ENCODE peak calls at places on chromosomes 13 and 19, in nine cellular contexts. S is activated naive CD4-positive, alpha-beta T cell treated with anti-CD3 and anti-CD28 coated beads, Interleukin-2, amount 10 ng/mL, durations not matched to agents 7 days and 5 days; O is T-helper 2 cell; E is DND-41; B is stimulated activated CD8-positive, alpha-beta memory T cell treated with anti-CD3 and anti-CD28 coated beads, Interleukin-2, amount 100 ng/mL, for 48 hours; M is GM04503; G is cardiac fibroblast; T is fibroblast of lung; W is myocyte. D is an unnamed sample.

GRCh38 chr19:21626924-21627697 is 121.7 kb downstream of the ZNF429 start:
- DNase-seq in B (no peak), M (no peak), T (no peak), S (no peak), W (no peak), O (no peak), G (no peak), E (peak; percentile 88), D (no peak)

GRCh38 chr19:44447864-44448674 is at the start of gene ZNF229:
- DNase-seq in T (peak; percentile 95), G (peak; percentile 94), O (peak; percentile 37), E (no peak), M (peak; percentile 67), S (peak; percentile 87), B (peak; percentile 53), W (peak; percentile 89), D (peak; percentile 90)

GRCh38 chr19:4738734-4739133 is 15.1 kb upstream of the DPP9 start:
- DNase-seq in B (no peak), G (no peak), T (no peak), O (no peak), M (no peak), E (no peak), S (no peak), W (peak; percentile 66), D (no peak)

GRCh38 chr19:1041835-1042685 is 2.2 kb downstream of the ABCA7 start:
- DNase-seq in B (no peak), O (no peak), T (no peak), M (no peak), S (no peak), W (peak; percentile 96), E (no peak), G (no peak), D (peak; percentile 85)

GRCh38 chr19:41696402-41697197 is 8.5 kb upstream of the CEACAM7 start:
- DNase-seq in T (no peak), S (peak; percentile 50), B (no peak), G (no peak), O (no peak), M (no peak), W (peak; percentile 40), E (peak; percentile 56), D (no peak)

GRCh38 chr19:56946164-56946563 is 105.6 kb upstream of the PEG3 start:
- DNase-seq in S (no peak), E (no peak), M (no peak), T (no peak), B (no peak), O (no peak), G (no peak), W (no peak), D (no peak)

GRCh38 chr13:64928704-64929499 is 2301.2 kb downstream of the PCDH9 start:
- DNase-seq in S (no peak), W (peak; percentile 1), M (peak; percentile 20), O (no peak), T (peak; percentile 69), B (no peak), E (no peak), G (peak; percentile 62), D (peak; percentile 12)

GRCh38 chr19:6092329-6093286 is 17.7 kb downstream of the RFX2 start:
- DNase-seq in M (peak; percentile 82), B (no peak), S (no peak), O (no peak), T (peak; percentile 71), G (peak; percentile 82), E (no peak), W (peak; percentile 93), D (peak; percentile 84)

GRCh38 chr13:31904941-31905824 is 126.4 kb upstream of the FRY start:
- DNase-seq in O (no peak), W (no peak), B (no peak), G (no peak), M (no peak), S (no peak), T (no peak), E (no peak), D (no peak)

GRCh38 chr13:32056316-32056715 is 24.7 kb downstream of the FRY start:
- DNase-seq in B (no peak), S (no peak), O (no peak), G (no peak), T (no peak), E (no peak), W (no peak), M (no peak), D (no peak)

GRCh38 chr19:10896851-10897526 is 25.6 kb downstream of the CARM1 start:
- DNase-seq in S (peak; percentile 35), M (no peak), W (no peak), G (no peak), O (no peak), B (no peak), E (no peak), T (no peak), D (no peak)

GRCh38 chr13:24083722-24084421 is 76.6 kb upstream of the SPATA13 start:
- DNase-seq in B (no peak), E (no peak), W (no peak), G (no peak), O (no peak), S (no peak), M (no peak), T (no peak), D (no peak)

D was measured in hepatic stellate cell.